ENCODE peak calls at places on chromosomes 6 and 20, in six cellular contexts. W, A, J, F, E and O are unnamed samples. For H3K27me3, the result is how much of the 10 kb centered on the place peaks cover.

GRCh38 chr6:114735118-114735730 is 392.4 kb upstream of the HS3ST5 start:
- DNase-seq in W (no peak), A (no peak), J (no peak), F (no peak), E (no peak), O (no peak)

GRCh38 chr20:58342104-58342945 is 32.8 kb downstream of the RAB22A start:
- DNase-seq in W (no peak), A (no peak), J (no peak), F (no peak), E (no peak), O (no peak)

GRCh38 chr6:36123270-36124139 is 6.8 kb upstream of the MAPK13 start:
- DNase-seq in W (peak), A (peak), J (peak), F (peak), E (peak), O (peak)

GRCh38 chr6:139425780-139426179 is 51.3 kb upstream of the CITED2 start:
- DNase-seq in W (no peak), A (no peak), J (no peak), F (no peak), E (no peak), O (no peak)

GRCh38 chr20:21365771-21366170 is 31.6 kb downstream of the NKX2-4 start:
- DNase-seq in W (no peak), A (no peak), J (no peak), F (no peak), E (no peak), O (no peak)

GRCh38 chr6:31829633-31830492 is 2.3 kb downstream of the HSPA1B start:
- DNase-seq in W (no peak), A (peak), J (no peak), F (no peak), E (no peak), O (no peak)

GRCh38 chr6:148272597-148272996 is 70.0 kb upstream of the SASH1 start:
- DNase-seq in W (no peak), A (no peak), J (no peak), F (no peak), E (no peak), O (no peak)

GRCh38 chr20:33667245-33668086 is 723 bp downstream of the ACTL10 start:
- DNase-seq in W (no peak), A (no peak), J (peak), F (peak), E (peak), O (peak)

GRCh38 chr6:158626360-158627167 is 18.0 kb downstream of the DYNLT1 start:
- DNase-seq in W (no peak), A (no peak), J (no peak), F (no peak), E (no peak), O (no peak)

GRCh38 chr6:42402184-42402583 is 49.5 kb downstream of the TRERF1 start:
- DNase-seq in W (no peak), A (no peak), J (no peak), F (no peak), E (no peak), O (no peak)

GRCh38 chr20:64160118-64160517 is 4.1 kb upstream of the MYT1 start:
- DNase-seq in W (no peak), A (no peak), J (no peak), F (no peak), E (no peak), O (no peak)

GRCh38 chr20:64159286-64159680 is 5.0 kb upstream of the MYT1 start:
- DNase-seq in W (no peak), A (no peak), J (no peak), F (no peak), E (no peak), O (no peak)

GRCh38 chr20:64158346-64159285 is 5.6 kb upstream of the MYT1 start:
- DNase-seq in W (no peak), A (no peak), J (no peak), F (no peak), E (no peak), O (no peak)

GRCh38 chr20:64160536-64161495 is 3.4 kb upstream of the MYT1 start:
- DNase-seq in W (no peak), A (no peak), J (no peak), F (no peak), E (no peak), O (peak)

DNA sequence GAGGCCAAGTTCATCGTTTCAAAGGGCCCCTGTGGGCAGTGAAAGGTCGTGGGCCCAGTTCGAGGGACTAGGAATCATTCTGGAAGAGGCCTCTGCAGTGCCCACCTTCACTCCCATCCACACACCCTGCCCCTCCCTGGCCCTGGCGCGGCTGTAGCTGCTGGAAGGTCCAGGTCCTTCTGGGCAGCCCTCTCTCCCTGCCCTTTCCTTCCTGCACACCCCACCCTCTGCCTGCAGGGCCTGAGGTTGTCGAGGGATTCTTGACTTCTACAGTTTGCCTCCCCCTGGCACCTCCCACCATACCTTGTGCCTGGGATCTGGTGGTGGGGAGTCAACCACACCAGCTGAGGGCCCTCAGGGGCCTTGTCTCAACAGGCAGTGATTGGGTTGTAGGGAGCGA is 4.5 kb upstream of the MYT1 start:
- DNase-seq in W (no peak), A (no peak), J (no peak), F (no peak), E (no peak), O (peak)
- H3K27me3 ChIP-seq in W (under half), A (under half), J (under half), F (half or more), E (under half), O (under half)

GRCh38 chr6:38137609-38138008 is 318.1 kb downstream of the ZFAND3 start:
- DNase-seq in W (no peak), A (no peak), J (no peak), F (no peak), E (no peak), O (no peak)

GRCh38 chr6:38141716-38142115 is 322.2 kb downstream of the ZFAND3 start:
- DNase-seq in W (no peak), A (no peak), J (no peak), F (no peak), E (no peak), O (no peak)

GRCh38 chr6:38136547-38136946 is 317.0 kb downstream of the ZFAND3 start:
- DNase-seq in W (no peak), A (no peak), J (no peak), F (no peak), E (no peak), O (no peak)

GRCh38 chr6:38141045-38141444 is 321.5 kb downstream of the ZFAND3 start:
- DNase-seq in W (no peak), A (no peak), J (no peak), F (no peak), E (no peak), O (no peak)

DNA sequence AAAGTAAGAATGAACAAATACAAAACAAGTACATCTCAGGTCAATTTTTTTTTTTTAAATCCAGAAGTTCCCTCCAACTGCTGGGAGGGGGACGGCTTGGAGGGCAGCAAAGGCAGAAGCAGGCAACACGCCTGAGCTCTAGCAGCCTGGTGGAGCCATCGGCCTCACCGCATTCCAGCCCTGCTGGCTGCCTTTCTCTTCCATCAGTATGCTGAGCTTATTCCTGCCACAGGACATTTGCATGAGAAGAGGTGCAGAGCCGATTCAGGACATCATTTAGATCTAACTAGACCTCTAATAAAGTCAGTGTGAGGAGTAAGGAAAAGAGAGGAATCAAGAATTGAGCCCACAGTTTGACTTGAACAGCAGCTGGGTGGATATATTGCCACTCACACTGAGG is 318.8 kb downstream of the ZFAND3 start:
- DNase-seq in W (no peak), A (no peak), J (no peak), F (no peak), E (no peak), O (no peak)
- H3K27ac ChIP-seq in W (no peak), A (no peak), J (no peak), F (no peak), E (no peak), O (no peak)

DNA sequence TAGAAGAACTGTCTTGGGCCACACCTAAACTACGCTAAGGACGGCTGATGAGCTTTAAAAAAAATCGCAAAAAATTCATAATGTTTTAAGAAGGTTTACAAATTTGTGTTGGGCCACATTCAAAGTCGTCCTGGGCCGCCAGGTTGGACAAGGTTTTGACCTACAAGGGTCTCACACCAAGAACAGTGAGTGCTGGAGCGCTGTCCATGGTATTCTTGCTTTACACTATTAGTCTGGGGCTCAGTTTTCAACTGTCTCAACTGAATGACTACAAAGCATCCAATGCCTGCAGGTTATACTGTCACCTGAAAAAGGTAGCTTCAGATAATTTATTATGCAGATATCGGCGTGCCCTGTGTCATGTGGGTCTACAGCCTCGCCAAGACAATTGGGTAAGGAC is 3.7 kb upstream of the FAXC start:
- DNase-seq in W (no peak), A (peak), J (no peak), F (no peak), E (no peak), O (no peak)
- H3K27me3 ChIP-seq in W (under half), A (under half), J (under half), F (under half), E (under half), O (under half)

GRCh38 chr6:90375681-90376439 is 79.2 kb upstream of the BACH2 start:
- DNase-seq in W (no peak), A (no peak), J (no peak), F (no peak), E (no peak), O (no peak)
- H3K27ac ChIP-seq in W (no peak), A (no peak), J (no peak), F (no peak), E (peak), O (no peak)